ENCODE peak calls at places on chromosomes 5 and 9, in seven cellular contexts. W is activated naive CD4-positive, alpha-beta T cell treated with anti-CD3 and anti-CD28 coated beads for 36 hours; B is NCI-H2029; A is AG20443; N is activated CD8-positive, alpha-beta memory T cell treated with anti-CD3 and anti-CD28 coated beads, Interleukin-2, amount 10 ng/mL, durations not matched to agents 7 days and 5 days; Y is stimulated activated CD4-positive, alpha-beta T cell treated with anti-CD3 and anti-CD28 coated beads, TNF-alpha, amount 100 ng/mL, for 1 hour; Z is heart left ventricle. S is an unnamed sample.

GRCh38 chr9:134811673-134812668 is 68.6 kb upstream of the FCN2 start:
- DNase-seq in W (no peak), Y (no peak), B (no peak), N (no peak), Z (no peak), A (peak; percentile 90), S (peak; percentile 75)

GRCh38 chr9:14887149-14887548 is 23.1 kb downstream of the FREM1 start:
- DNase-seq in B (no peak), Z (no peak), Y (no peak), W (no peak), A (no peak), N (no peak), S (no peak)

GRCh38 chr5:141369994-141370848 is at the start of gene PCDHGB3:
- DNase-seq in Z (peak; percentile 62), A (peak; percentile 81), B (no peak), W (peak; percentile 47), N (no peak), Y (no peak), S (peak; percentile 55)

GRCh38 chr5:141814064-141814982 is 63.9 kb downstream of the PCDH1 start:
- DNase-seq in Z (peak; percentile 64), W (peak; percentile 67), A (peak; percentile 65), B (peak; percentile 26), N (peak; percentile 64), Y (no peak), S (peak; percentile 20)

GRCh38 chr5:137572042-137572695 is 73.0 kb upstream of the SPOCK1 start:
- DNase-seq in Z (no peak), A (no peak), Y (no peak), N (no peak), W (no peak), B (no peak), S (no peak)

GRCh38 chr9:130997925-130998595 is 10.9 kb upstream of the LAMC3 start:
- DNase-seq in Z (peak; percentile 70), Y (no peak), B (peak; percentile 35), W (peak; percentile 63), N (peak; percentile 62), A (peak; percentile 95), S (peak; percentile 73)

GRCh38 chr5:102223542-102224444 is 72.3 kb downstream of the SLCO4C1 start:
- DNase-seq in A (no peak), W (no peak), Z (no peak), Y (no peak), N (no peak), B (peak; percentile 39), S (peak; percentile 38)

GRCh38 chr5:164097747-164098146 is 592.3 kb downstream of the MAT2B start:
- DNase-seq in B (no peak), W (no peak), N (no peak), Y (no peak), Z (no peak), A (no peak), S (peak; percentile 74)

GRCh38 chr5:180604271-180604670 is 13.0 kb upstream of the SCGB3A1 start:
- DNase-seq in N (no peak), A (no peak), W (no peak), B (no peak), Y (no peak), Z (no peak), S (no peak)

GRCh38 chr5:156914371-156914737 is 48.7 kb downstream of the TIMD4 start:
- DNase-seq in N (no peak), W (no peak), B (no peak), Y (no peak), A (no peak), Z (no peak), S (no peak)

GRCh38 chr5:39437469-39437868 is 12.7 kb upstream of the DAB2 start:
- DNase-seq in B (no peak), N (no peak), A (no peak), Y (no peak), Z (no peak), W (no peak), S (peak; percentile 30)

GRCh38 chr9:86045654-86046053 is 53.7 kb downstream of the GOLM1 start:
- DNase-seq in B (no peak), W (no peak), A (no peak), Z (no peak), N (no peak), Y (no peak), S (no peak)

GRCh38 chr5:5270958-5271605 is 131.0 kb downstream of the ADAMTS16 start:
- DNase-seq in A (peak; percentile 91), B (peak; percentile 76), W (no peak), Z (peak; percentile 58), Y (no peak), N (no peak), S (peak; percentile 97)

GRCh38 chr5:102856374-102856748 is 101.3 kb downstream of the PAM start:
- DNase-seq in W (no peak), Z (no peak), A (peak; percentile 53), N (no peak), B (no peak), Y (no peak), S (peak; percentile 50)

GRCh38 chr5:55636177-55636576 is 75.9 kb downstream of the SLC38A9 start:
- DNase-seq in A (no peak), B (peak; percentile 64), W (no peak), N (no peak), Y (no peak), Z (no peak), S (no peak)

GRCh38 chr5:119347996-119348395 is 7.8 kb upstream of the TNFAIP8 start:
- DNase-seq in A (peak; percentile 76), W (no peak), B (no peak), Y (no peak), N (no peak), Z (no peak), S (no peak)

GRCh38 chr5:15249152-15249551 is 250.8 kb upstream of the FBXL7 start:
- DNase-seq in Y (no peak), Z (no peak), W (no peak), N (no peak), A (peak; percentile 50), B (no peak), S (peak; percentile 88)

GRCh38 chr9:72349240-72349639 is 15.8 kb downstream of the ZFAND5 start:
- DNase-seq in N (no peak), Z (no peak), Y (no peak), B (no peak), W (no peak), A (no peak), S (no peak)

GRCh38 chr5:141848771-141849370 is 29.3 kb downstream of the PCDH1 start:
- DNase-seq in A (peak; percentile 45), N (peak; percentile 65), Y (no peak), W (peak; percentile 61), Z (peak; percentile 55), B (peak; percentile 55), S (peak; percentile 97)

GRCh38 chr5:179348011-179348530 is 2.8 kb upstream of the ADAMTS2 start:
- DNase-seq in Z (no peak), Y (no peak), N (no peak), W (no peak), B (no peak), A (no peak), S (no peak)

GRCh38 chr9:129287595-129288305 is 109.7 kb upstream of the IER5L start:
- DNase-seq in W (no peak), A (peak; percentile 6), B (no peak), N (peak; percentile 31), Y (no peak), Z (no peak), S (no peak)

GRCh38 chr9:98172604-98173003 is 19.8 kb downstream of the CORO2A start:
- DNase-seq in N (no peak), Z (no peak), Y (no peak), A (peak; percentile 25), W (no peak), B (peak; percentile 97), S (peak; percentile 21)

GRCh38 chr9:131959056-131959455 is 120.6 kb downstream of the MED27 start:
- DNase-seq in Y (no peak), A (no peak), W (no peak), Z (no peak), B (no peak), N (no peak), S (no peak)

GRCh38 chr9:4762889-4763521 is 22.0 kb upstream of the AK3 start:
- DNase-seq in Y (no peak), B (no peak), A (no peak), N (no peak), W (peak; percentile 73), Z (peak; percentile 35), S (peak; percentile 38)

GRCh38 chr9:2281031-2281802 is 266.1 kb downstream of the SMARCA2 start:
- DNase-seq in B (no peak), Y (no peak), A (peak; percentile 34), N (no peak), Z (no peak), W (no peak), S (no peak)

GRCh38 chr9:85451680-85452079 is 290.1 kb downstream of the AGTPBP1 start:
- DNase-seq in Y (no peak), A (no peak), Z (no peak), W (no peak), B (no peak), N (no peak), S (no peak)

GRCh38 chr5:179054876-179055275 is 5.3 kb upstream of the ZNF354C start:
- DNase-seq in A (no peak), N (no peak), B (no peak), Y (no peak), Z (no peak), W (no peak), S (no peak)

GRCh38 chr5:172887735-172888134 is 53.7 kb downstream of the ERGIC1 start:
- DNase-seq in N (no peak), A (no peak), Z (peak; percentile 66), B (no peak), W (no peak), Y (no peak), S (no peak)

GRCh38 chr5:13941468-13941867 is 3.0 kb downstream of the DNAH5 start:
- DNase-seq in Y (no peak), W (no peak), N (no peak), B (no peak), Z (no peak), A (no peak), S (no peak)

S was measured in HT1080.